ENCODE peak calls at places on chromosome 6, in five cellular contexts. C is astrocyte, N is IMR-90, T is SK-N-SH, E is endodermal cell. R is an unnamed sample.

GRCh38 chr6:20313960-20314530 is 87.6 kb upstream of the E2F3 start:
- DNase-seq in C (no peak), N (no peak), T (no peak), E (no peak), R (no peak)

GRCh38 chr6:32432050-32432450 is 7.6 kb upstream of the HLA-DRA start:
- DNase-seq in C (no peak), N (peak; percentile 30), T (no peak), E (no peak), R (no peak)

GRCh38 chr6:41229716-41230115 is 1.6 kb downstream of the TREML4 start:
- DNase-seq in C (no peak), N (no peak), T (no peak), E (no peak), R (no peak)

GRCh38 chr6:3722785-3723184 is 28.7 kb downstream of the PXDC1 start:
- DNase-seq in C (no peak), N (no peak), T (no peak), E (peak; percentile 73), R (no peak)

GRCh38 chr6:162613310-162613709 is 114.3 kb downstream of the PRKN start:
- DNase-seq in C (no peak), N (no peak), T (no peak), E (no peak), R (no peak)

GRCh38 chr6:143701343-143702234 is 23.8 kb downstream of the PHACTR2 start:
- DNase-seq in C (no peak), N (peak; percentile 13), T (peak; percentile 20), E (no peak), R (no peak)

GRCh38 chr6:37137201-37137880 is 32.6 kb upstream of the PIM1 start:
- DNase-seq in C (peak; percentile 99), N (peak; percentile 99), T (peak; percentile 58), E (peak; percentile 94), R (peak; percentile 30)

GRCh38 chr6:24270011-24270410 is 87.8 kb downstream of the DCDC2 start:
- DNase-seq in C (no peak), N (no peak), T (no peak), E (no peak), R (no peak)

GRCh38 chr6:39225946-39226437 is 3.3 kb downstream of the KCNK5 start:
- DNase-seq in C (no peak), N (no peak), T (no peak), E (no peak), R (no peak)

GRCh38 chr6:64221776-64222175 is 586.2 kb downstream of the PHF3 start:
- DNase-seq in C (no peak), N (peak; percentile 7), T (no peak), E (no peak), R (no peak)

GRCh38 chr6:42194056-42194455 is 700 bp downstream of the GUCA1B start:
- DNase-seq in C (no peak), N (no peak), T (no peak), E (no peak), R (no peak)

GRCh38 chr6:130742282-130742681 is 84.9 kb upstream of the SMLR1 start:
- DNase-seq in C (peak; percentile 31), N (peak; percentile 4), T (no peak), E (no peak), R (no peak)

DNA sequence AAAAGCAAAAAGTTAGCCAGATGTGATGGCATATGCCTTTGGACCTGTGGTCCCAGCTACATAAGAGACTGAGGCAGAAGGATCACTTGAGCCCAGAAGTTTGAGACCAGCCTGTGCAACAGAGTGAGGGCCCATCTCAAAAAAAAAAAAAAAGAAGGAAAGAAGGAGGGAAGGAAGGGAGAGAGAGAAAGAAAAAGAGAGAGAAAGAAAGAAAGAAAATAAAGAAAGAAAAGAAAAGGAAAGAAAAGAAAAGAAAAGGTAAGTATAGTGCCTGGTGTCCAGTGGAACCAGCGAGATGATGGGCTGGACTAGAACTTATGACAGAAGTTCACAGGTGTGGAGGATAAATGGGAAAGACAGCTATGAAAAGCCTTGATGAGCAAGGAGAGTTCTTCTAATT is 100.9 kb downstream of the QRSL1 start:
- DNase-seq in C (no peak), N (no peak), T (no peak), E (no peak), R (no peak)
- H3K9ac ChIP-seq in C (no peak overlapping the region), N (no peak overlapping the region), T (no peak overlapping the region), E (no peak overlapping the region), R (no peak overlapping the region)

GRCh38 chr6:150720774-150721233 is 121.1 kb downstream of the PLEKHG1 start:
- DNase-seq in C (peak; percentile 94), N (no peak), T (no peak), E (no peak), R (no peak)
- TF ChIP-seq CTCF in C (no peak), N (no peak), T (no peak), E (no peak), R (no peak)

GRCh38 chr6:111700135-111700690 is 94.5 kb upstream of the TRAF3IP2 start:
- DNase-seq in C (no peak), N (no peak), T (no peak), E (no peak), R (no peak)
- H3K36me3 ChIP-seq in C (peaks cover 21% of the 10 kb centered on the region), N (peaks cover 20% of the 10 kb centered on the region), T (peaks cover 20% of the 10 kb centered on the region), E (peaks cover 49% of the 10 kb centered on the region), R (no peaks in the 10 kb centered on the region)

DNA sequence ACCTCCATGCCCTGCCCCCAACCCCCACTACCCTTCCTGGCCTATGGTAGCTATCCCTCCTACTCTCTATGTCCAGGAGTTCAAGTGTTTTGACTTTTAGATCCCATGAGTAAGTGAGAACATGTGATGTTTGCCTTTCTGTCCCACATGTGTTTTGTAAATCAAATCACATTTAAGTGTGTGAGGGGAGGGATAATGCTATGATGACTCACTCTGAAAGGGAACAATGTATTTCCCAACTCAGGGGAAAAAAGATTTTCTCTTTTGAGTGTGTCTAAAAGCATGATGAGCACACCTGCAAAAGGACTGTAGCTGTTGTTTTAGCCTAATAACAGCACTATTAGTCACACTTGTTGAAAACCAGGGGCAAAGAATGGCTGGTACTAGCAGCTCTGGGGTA is 193.7 kb downstream of the GJA10 start:
- DNase-seq in C (peak; percentile 84), N (peak; percentile 86), T (no peak), E (no peak), R (no peak)
- H3K9ac ChIP-seq in C (no peak overlapping the region), N (no peak overlapping the region), T (no peak overlapping the region), E (no peak overlapping the region), R (no peak overlapping the region)

GRCh38 chr6:43877463-43878126 is 107.6 kb downstream of the VEGFA start:
- DNase-seq in C (no peak), N (no peak), T (peak; percentile 58), E (peak; percentile 68), R (no peak)

GRCh38 chr6:43876602-43877001 is 106.6 kb downstream of the VEGFA start:
- DNase-seq in C (peak; percentile 42), N (no peak), T (no peak), E (no peak), R (no peak)

GRCh38 chr6:43877021-43877420 is 107.0 kb downstream of the VEGFA start:
- DNase-seq in C (no peak), N (no peak), T (no peak), E (no peak), R (no peak)

GRCh38 chr6:43878823-43879495 is 108.9 kb downstream of the VEGFA start:
- DNase-seq in C (no peak), N (no peak), T (peak; percentile 80), E (no peak), R (peak; percentile 34)

DNA sequence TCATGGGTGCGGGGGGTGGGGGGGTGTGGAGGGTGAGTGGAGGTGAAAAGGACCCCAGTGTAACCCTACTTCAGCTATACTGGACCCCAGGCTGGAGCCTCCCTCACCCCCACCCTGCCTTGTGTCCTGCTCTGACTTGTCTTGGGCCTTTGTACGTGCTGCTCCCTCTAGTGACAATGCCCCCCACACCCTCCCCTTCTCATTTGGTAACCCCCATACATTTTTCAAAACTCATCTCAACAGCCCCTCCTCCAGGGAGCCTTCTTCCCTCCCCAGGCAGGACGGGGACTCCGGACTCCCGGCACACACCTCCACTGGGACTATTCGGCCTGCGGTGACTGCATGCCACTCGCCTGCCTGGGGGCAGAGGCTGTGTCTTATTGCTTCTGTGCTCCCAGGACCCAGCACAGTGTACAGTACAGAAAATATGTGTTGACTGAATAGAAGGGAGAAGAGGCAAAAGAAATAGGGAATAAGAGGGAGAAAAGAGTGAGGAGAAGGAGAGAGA is 108.2 kb downstream of the VEGFA start:
- DNase-seq in C (no peak), N (no peak), T (no peak), E (no peak), R (no peak)
- TF ChIP-seq CTCF in C (no peak), N (no peak), T (no peak), E (no peak), R (no peak)